ENCODE peak calls at places on chromosomes 4 and X, in five cellular contexts. One of them, this sample, is unnamed.

GRCh38 chr4:167234388-167234881 is at the start of gene SPOCK3:
- DNase-seq in A549: peak
- DNase-seq in HFF-Myc: no peak
- DNase-seq in mucosa of descending colon: no peak
- DNase-seq in tibial nerve: no peak
- DNase-seq in this sample: peak

GRCh38 chrX:80816051-80816450 is 6.4 kb upstream of the BRWD3 start:
- DNase-seq in A549: no peak
- DNase-seq in HFF-Myc: no peak
- DNase-seq in mucosa of descending colon: no peak
- DNase-seq in tibial nerve: no peak
- DNase-seq in this sample: no peak

GRCh38 chrX:153851981-153852380 is 21.6 kb upstream of the PDZD4 start:
- DNase-seq in A549: no peak
- DNase-seq in HFF-Myc: no peak
- DNase-seq in mucosa of descending colon: no peak
- DNase-seq in tibial nerve: no peak
- DNase-seq in this sample: no peak

GRCh38 chr4:609400-610050 is 15.8 kb upstream of the PDE6B start:
- DNase-seq in A549: no peak
- DNase-seq in HFF-Myc: no peak
- DNase-seq in mucosa of descending colon: no peak
- DNase-seq in tibial nerve: no peak
- DNase-seq in this sample: peak

GRCh38 chr4:3168029-3168428 is 80.9 kb upstream of the MSANTD1 start:
- DNase-seq in A549: no peak
- DNase-seq in HFF-Myc: no peak
- DNase-seq in mucosa of descending colon: no peak
- DNase-seq in tibial nerve: no peak
- DNase-seq in this sample: no peak

GRCh38 chr4:14254252-14254651 is 626.7 kb upstream of the BOD1L1 start:
- DNase-seq in A549: peak
- DNase-seq in HFF-Myc: peak
- DNase-seq in mucosa of descending colon: no peak
- DNase-seq in tibial nerve: no peak
- DNase-seq in this sample: no peak

GRCh38 chr4:186724048-186724860 is 598 bp upstream of the FAT1 start:
- DNase-seq in A549: peak
- DNase-seq in HFF-Myc: no peak
- DNase-seq in mucosa of descending colon: peak
- DNase-seq in tibial nerve: no peak
- DNase-seq in this sample: no peak

GRCh38 chrX:131841496-131842410 is 181.3 kb upstream of the STK26 start:
- DNase-seq in A549: peak
- DNase-seq in HFF-Myc: no peak
- DNase-seq in mucosa of descending colon: no peak
- DNase-seq in tibial nerve: no peak
- DNase-seq in this sample: no peak

GRCh38 chr4:85861064-85861767 is 386.3 kb downstream of the ARHGAP24 start:
- DNase-seq in A549: no peak
- DNase-seq in HFF-Myc: no peak
- DNase-seq in mucosa of descending colon: no peak
- DNase-seq in tibial nerve: no peak
- DNase-seq in this sample: no peak

GRCh38 chrX:48045410-48046311 is 25.8 kb downstream of the ZNF630 start:
- DNase-seq in A549: no peak
- DNase-seq in HFF-Myc: peak
- DNase-seq in mucosa of descending colon: no peak
- DNase-seq in tibial nerve: no peak
- DNase-seq in this sample: no peak

GRCh38 chr4:86744570-86744969 is 104.6 kb downstream of the SLC10A6 start:
- DNase-seq in A549: no peak
- DNase-seq in HFF-Myc: no peak
- DNase-seq in mucosa of descending colon: no peak
- DNase-seq in tibial nerve: no peak
- DNase-seq in this sample: no peak

GRCh38 chrX:31227250-31227649 is 155.4 kb upstream of the FTHL17 start:
- DNase-seq in A549: no peak
- DNase-seq in HFF-Myc: no peak
- DNase-seq in mucosa of descending colon: no peak
- DNase-seq in tibial nerve: no peak
- DNase-seq in this sample: no peak

GRCh38 chr4:1113311-1114009 is at the start of gene RNF212:
- DNase-seq in A549: peak
- DNase-seq in HFF-Myc: no peak
- DNase-seq in mucosa of descending colon: peak
- DNase-seq in tibial nerve: no peak
- DNase-seq in this sample: no peak

GRCh38 chrX:132101799-132102198 is 26.0 kb downstream of the FRMD7 start:
- DNase-seq in A549: no peak
- DNase-seq in HFF-Myc: no peak
- DNase-seq in mucosa of descending colon: no peak
- DNase-seq in tibial nerve: no peak
- DNase-seq in this sample: no peak

GRCh38 chr4:38034986-38035882 is 75.0 kb downstream of the PTTG2 start:
- DNase-seq in A549: peak
- DNase-seq in HFF-Myc: peak
- DNase-seq in mucosa of descending colon: no peak
- DNase-seq in tibial nerve: no peak
- DNase-seq in this sample: no peak

GRCh38 chr4:2425386-2426068 is 6.8 kb downstream of the CFAP99 start:
- DNase-seq in A549: no peak
- DNase-seq in HFF-Myc: no peak
- DNase-seq in mucosa of descending colon: no peak
- DNase-seq in tibial nerve: no peak
- DNase-seq in this sample: no peak

GRCh38 chrX:2828404-2829065 is at the start of gene GYG2:
- DNase-seq in A549: no peak
- DNase-seq in HFF-Myc: no peak
- DNase-seq in mucosa of descending colon: peak
- DNase-seq in tibial nerve: no peak
- DNase-seq in this sample: no peak

GRCh38 chr4:140049924-140050681 is 103.9 kb downstream of the MAML3 start:
- DNase-seq in A549: peak
- DNase-seq in HFF-Myc: no peak
- DNase-seq in mucosa of descending colon: no peak
- DNase-seq in tibial nerve: no peak
- DNase-seq in this sample: no peak

GRCh38 chr4:126097155-126097554 is 782.4 kb downstream of the FAT4 start:
- DNase-seq in A549: no peak
- DNase-seq in HFF-Myc: no peak
- DNase-seq in mucosa of descending colon: no peak
- DNase-seq in tibial nerve: no peak
- DNase-seq in this sample: no peak
- TF ChIP-seq CTCF in A549: no peak
- TF ChIP-seq CTCF in HFF-Myc: no peak
- TF ChIP-seq CTCF in mucosa of descending colon: no peak
- TF ChIP-seq CTCF in tibial nerve: no peak
- TF ChIP-seq CTCF in this sample: no peak

DNA sequence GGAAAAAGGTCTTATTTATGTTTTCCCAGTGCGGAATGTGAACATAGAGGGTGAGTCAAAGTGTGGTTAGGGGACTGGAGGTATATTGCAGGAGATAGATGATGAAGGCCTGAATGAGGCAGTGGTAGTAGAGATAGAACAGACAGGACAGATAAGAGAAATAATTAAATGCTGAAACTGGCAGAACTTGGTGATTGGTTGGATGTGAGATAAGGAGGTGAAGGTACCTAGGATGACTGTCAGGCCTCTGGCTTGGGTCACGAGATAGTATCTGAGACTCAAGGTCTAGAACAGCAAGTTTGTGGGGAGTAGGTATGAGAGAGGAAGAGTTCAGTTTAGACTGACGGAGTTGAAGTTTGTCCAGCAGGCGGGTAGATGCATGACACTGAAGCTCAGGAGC is 3.5 kb downstream of the MND1 start:
- DNase-seq in A549: no peak
- DNase-seq in HFF-Myc: no peak
- DNase-seq in mucosa of descending colon: no peak
- DNase-seq in tibial nerve: no peak
- DNase-seq in this sample: no peak
- TF ChIP-seq CTCF in A549: no peak
- TF ChIP-seq CTCF in HFF-Myc: no peak
- TF ChIP-seq CTCF in mucosa of descending colon: no peak
- TF ChIP-seq CTCF in tibial nerve: no peak
- TF ChIP-seq CTCF in this sample: no peak

DNA sequence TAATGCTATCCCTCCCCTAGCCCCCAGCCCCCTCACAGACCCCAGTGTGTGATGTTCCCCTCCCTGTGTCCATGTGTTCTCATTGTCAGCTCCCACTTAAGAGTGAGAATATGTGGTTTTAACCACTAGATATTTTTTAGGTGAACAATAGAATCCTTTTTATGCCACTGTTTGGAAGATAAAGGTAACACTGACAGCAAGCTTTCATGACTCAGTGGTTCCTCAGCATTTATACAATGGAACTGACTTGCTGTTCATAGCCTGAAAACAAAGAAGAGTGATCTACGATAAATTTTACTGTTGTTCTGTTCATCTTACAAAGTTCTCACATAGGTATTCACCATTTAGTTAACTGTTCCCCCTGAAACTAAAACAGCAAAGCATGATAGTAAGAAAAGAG is 147.8 kb downstream of the ARHGAP10 start:
- DNase-seq in A549: no peak
- DNase-seq in HFF-Myc: no peak
- DNase-seq in mucosa of descending colon: no peak
- DNase-seq in tibial nerve: no peak
- DNase-seq in this sample: no peak
- TF ChIP-seq CTCF in A549: no peak
- TF ChIP-seq CTCF in HFF-Myc: no peak
- TF ChIP-seq CTCF in mucosa of descending colon: no peak
- TF ChIP-seq CTCF in tibial nerve: no peak
- TF ChIP-seq CTCF in this sample: no peak

DNA sequence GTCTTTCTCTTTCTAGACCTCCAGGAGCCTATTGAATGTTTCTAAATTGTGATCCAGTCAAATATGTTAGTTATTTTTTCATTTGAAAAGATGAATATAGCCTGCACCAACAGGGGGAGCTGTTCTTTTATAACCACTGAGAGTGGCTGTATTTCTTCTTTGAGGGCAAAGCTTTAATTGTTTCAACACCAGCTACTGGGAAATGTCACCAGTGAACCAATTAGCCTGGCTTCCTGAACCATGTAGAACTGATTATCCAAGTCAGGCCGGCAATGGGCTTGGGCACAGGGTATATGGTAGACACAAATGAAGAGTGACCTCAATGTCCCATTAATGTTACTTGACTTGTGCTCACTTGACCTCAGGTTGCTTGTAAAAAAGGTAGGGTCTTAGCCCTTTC is 4.8 kb upstream of the DAPP1 start:
- DNase-seq in A549: no peak
- DNase-seq in HFF-Myc: no peak
- DNase-seq in mucosa of descending colon: no peak
- DNase-seq in tibial nerve: no peak
- DNase-seq in this sample: no peak
- TF ChIP-seq CTCF in A549: peak
- TF ChIP-seq CTCF in HFF-Myc: peak
- TF ChIP-seq CTCF in mucosa of descending colon: peak
- TF ChIP-seq CTCF in tibial nerve: peak
- TF ChIP-seq CTCF in this sample: peak

GRCh38 chr4:118012142-118012541 is 22.1 kb upstream of the NDST3 start:
- DNase-seq in A549: no peak
- DNase-seq in HFF-Myc: no peak
- DNase-seq in mucosa of descending colon: no peak
- DNase-seq in tibial nerve: no peak
- DNase-seq in this sample: no peak
- TF ChIP-seq CTCF in A549: no peak
- TF ChIP-seq CTCF in HFF-Myc: peak
- TF ChIP-seq CTCF in mucosa of descending colon: no peak
- TF ChIP-seq CTCF in tibial nerve: no peak
- TF ChIP-seq CTCF in this sample: peak

GRCh38 chr4:184510431-184510830 is 36.1 kb upstream of the IRF2 start:
- DNase-seq in A549: no peak
- DNase-seq in HFF-Myc: no peak
- DNase-seq in mucosa of descending colon: no peak
- DNase-seq in tibial nerve: no peak
- DNase-seq in this sample: no peak

GRCh38 chr4:184504385-184504784 is 30.0 kb upstream of the IRF2 start:
- DNase-seq in A549: no peak
- DNase-seq in HFF-Myc: no peak
- DNase-seq in mucosa of descending colon: no peak
- DNase-seq in tibial nerve: no peak
- DNase-seq in this sample: no peak

GRCh38 chr4:184503869-184504300 is 29.5 kb upstream of the IRF2 start:
- DNase-seq in A549: no peak
- DNase-seq in HFF-Myc: peak
- DNase-seq in mucosa of descending colon: no peak
- DNase-seq in tibial nerve: no peak
- DNase-seq in this sample: no peak

GRCh38 chr4:184511156-184511555 is 36.8 kb upstream of the IRF2 start:
- DNase-seq in A549: no peak
- DNase-seq in HFF-Myc: no peak
- DNase-seq in mucosa of descending colon: no peak
- DNase-seq in tibial nerve: no peak
- DNase-seq in this sample: no peak

DNA sequence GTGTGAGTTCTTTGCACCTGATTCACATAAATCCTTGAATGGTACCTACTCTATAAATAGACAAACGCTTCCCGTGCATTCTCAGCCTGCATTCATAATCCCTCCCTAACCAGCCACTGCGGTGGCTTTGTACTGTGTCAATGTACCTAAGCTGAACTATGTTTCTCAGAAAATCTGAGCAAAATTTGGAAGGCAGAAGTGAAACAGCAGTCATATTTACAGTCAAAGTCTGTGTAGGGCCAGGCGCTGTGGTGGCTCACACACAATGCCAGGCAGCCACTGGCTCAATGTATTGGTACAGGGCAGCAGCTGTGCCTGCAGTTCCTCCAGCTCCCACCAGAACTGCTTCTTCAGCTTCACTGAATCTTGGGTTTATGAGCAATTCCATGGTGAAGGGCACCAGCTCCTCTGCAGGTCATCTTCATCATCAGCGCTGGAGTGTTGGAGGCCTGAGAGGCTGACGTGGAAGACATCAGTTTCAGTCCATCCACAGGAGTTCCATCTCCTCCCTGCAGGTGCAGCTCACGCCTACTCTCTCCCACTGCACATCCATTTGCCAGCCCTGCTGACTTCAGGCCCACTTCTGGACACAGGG is 32.3 kb upstream of the IRF2 start:
- DNase-seq in A549: peak
- DNase-seq in HFF-Myc: no peak
- DNase-seq in mucosa of descending colon: no peak
- DNase-seq in tibial nerve: no peak
- DNase-seq in this sample: no peak
- TF ChIP-seq CTCF in A549: no peak
- TF ChIP-seq CTCF in HFF-Myc: no peak
- TF ChIP-seq CTCF in mucosa of descending colon: no peak
- TF ChIP-seq CTCF in tibial nerve: no peak
- TF ChIP-seq CTCF in this sample: peak

GRCh38 chr4:40837094-40837870 is 87.5 kb downstream of the NSUN7 start:
- DNase-seq in A549: no peak
- DNase-seq in HFF-Myc: no peak
- DNase-seq in mucosa of descending colon: no peak
- DNase-seq in tibial nerve: no peak
- DNase-seq in this sample: no peak

GRCh38 chr4:40840985-40841571 is 91.3 kb downstream of the NSUN7 start:
- DNase-seq in A549: peak
- DNase-seq in HFF-Myc: peak
- DNase-seq in mucosa of descending colon: peak
- DNase-seq in tibial nerve: peak
- DNase-seq in this sample: no peak

GRCh38 chr4:40840255-40840984 is 90.7 kb downstream of the NSUN7 start:
- DNase-seq in A549: no peak
- DNase-seq in HFF-Myc: no peak
- DNase-seq in mucosa of descending colon: no peak
- DNase-seq in tibial nerve: no peak
- DNase-seq in this sample: no peak

GRCh38 chr4:40842318-40842717 is 92.6 kb downstream of the NSUN7 start:
- DNase-seq in A549: no peak
- DNase-seq in HFF-Myc: no peak
- DNase-seq in mucosa of descending colon: no peak
- DNase-seq in tibial nerve: no peak
- DNase-seq in this sample: no peak

GRCh38 chr4:40838742-40839141 is 89.0 kb downstream of the NSUN7 start:
- DNase-seq in A549: no peak
- DNase-seq in HFF-Myc: no peak
- DNase-seq in mucosa of descending colon: no peak
- DNase-seq in tibial nerve: no peak
- DNase-seq in this sample: no peak
- TF ChIP-seq CTCF in A549: no peak
- TF ChIP-seq CTCF in HFF-Myc: no peak
- TF ChIP-seq CTCF in mucosa of descending colon: no peak
- TF ChIP-seq CTCF in tibial nerve: no peak
- TF ChIP-seq CTCF in this sample: peak

This sample was measured in chondrocyte.